ENCODE peak calls at places on chromosome 11, in seven cellular contexts. X is tibial nerve, A is K562, E is HepG2, L is stomach, H is A549, O is transverse colon. C is an unnamed sample.

GRCh38 chr11:124681421-124681820 is 7.7 kb downstream of the SPA17 start:
- DNase-seq in O (no peak), A (no peak), H (no peak), X (no peak), L (no peak), E (no peak), C (no peak)

GRCh38 chr11:57490456-57491248 is 24.9 kb downstream of the SLC43A1 start:
- DNase-seq in E (no peak), X (no peak), A (no peak), O (no peak), H (no peak), L (no peak), C (no peak)

GRCh38 chr11:83292709-83293435 is 6.7 kb upstream of the CCDC90B start:
- DNase-seq in L (no peak), X (no peak), E (peak), H (peak), A (peak), O (no peak), C (peak)

GRCh38 chr11:47388697-47389576 is 10.6 kb upstream of the SPI1 start:
- DNase-seq in X (no peak), L (no peak), E (no peak), H (no peak), O (no peak), A (no peak), C (no peak)

GRCh38 chr11:116148056-116148455 is 624.7 kb downstream of the BUD13 start:
- DNase-seq in H (no peak), E (no peak), L (no peak), O (no peak), X (no peak), A (no peak), C (no peak)

GRCh38 chr11:68844376-68844775 is 2.7 kb upstream of the CPT1A start:
- DNase-seq in A (no peak), E (no peak), L (no peak), H (no peak), X (no peak), O (no peak), C (no peak)

GRCh38 chr11:86089659-86090058 is 20.8 kb upstream of the PICALM start:
- DNase-seq in X (no peak), A (no peak), L (no peak), H (no peak), E (no peak), O (no peak), C (no peak)

GRCh38 chr11:118291453-118291852 is 13.1 kb upstream of the CD3E start:
- DNase-seq in A (no peak), H (no peak), O (no peak), E (no peak), L (no peak), X (no peak), C (no peak)

GRCh38 chr11:46006418-46007070 is 84.1 kb downstream of the LARGE2 start:
- DNase-seq in L (no peak), E (peak), O (no peak), H (peak), A (peak), X (no peak), C (no peak)

GRCh38 chr11:129734654-129735053 is 81.0 kb upstream of the TMEM45B start:
- DNase-seq in L (no peak), E (no peak), O (no peak), X (no peak), A (no peak), H (no peak), C (no peak)

GRCh38 chr11:77819921-77820564 is 479 bp downstream of the RSF1 start:
- DNase-seq in H (peak), E (peak), L (peak), X (no peak), O (peak), A (peak), C (peak)

GRCh38 chr11:68067991-68068390 is 29.2 kb downstream of the TCIRG1 start:
- DNase-seq in X (no peak), H (no peak), A (no peak), L (no peak), O (no peak), E (no peak), C (no peak)

GRCh38 chr11:705646-706438 is at the start of gene EPS8L2:
- DNase-seq in L (peak), A (peak), X (no peak), H (no peak), O (peak), E (no peak), C (peak)

GRCh38 chr11:120168108-120168959 is 30.4 kb upstream of the TRIM29 start:
- DNase-seq in L (no peak), A (no peak), X (no peak), E (no peak), H (no peak), O (no peak), C (no peak)

GRCh38 chr11:58647141-58647699 is 24.8 kb downstream of the CNTF start:
- DNase-seq in L (no peak), A (no peak), E (no peak), X (no peak), O (no peak), H (no peak), C (no peak)

DNA sequence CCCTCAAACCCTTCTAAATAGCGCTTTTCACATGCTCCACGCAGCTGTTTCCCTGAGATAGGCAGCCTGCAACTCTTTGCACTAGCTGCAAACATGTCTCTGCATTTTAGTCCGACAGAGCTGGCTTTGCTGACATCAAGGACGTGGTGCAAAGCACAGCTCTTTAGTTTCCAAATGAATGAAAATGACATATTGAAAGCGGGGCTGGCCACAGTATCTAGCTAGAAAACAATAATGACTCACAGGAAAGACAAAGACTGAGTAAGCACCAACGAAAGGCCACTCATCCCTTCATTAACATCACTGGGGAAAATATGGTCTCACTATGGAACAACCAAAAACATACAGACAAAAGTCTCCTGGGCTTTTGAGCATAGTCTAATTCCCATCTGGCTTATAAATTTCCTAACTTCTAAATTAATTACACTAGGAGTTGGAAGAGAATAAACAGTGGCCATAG is 15.3 kb upstream of the ZC3H12C start:
- DNase-seq in X (no peak), L (no peak), A (no peak), E (peak), O (no peak), H (no peak), C (no peak)
- TF ChIP-seq EP300 in X (no peak), L (no peak), A (no peak), E (no peak), O (no peak), H (no peak), C (no peak)

GRCh38 chr11:5891216-5891800 is 1.7 kb upstream of the OR52E5 start:
- DNase-seq in A (peak), O (no peak), E (no peak), L (no peak), X (no peak), H (peak), C (no peak)
- TF ChIP-seq EP300 in A (no peak), O (no peak), E (no peak), L (no peak), X (no peak), H (no peak), C (no peak)

DNA sequence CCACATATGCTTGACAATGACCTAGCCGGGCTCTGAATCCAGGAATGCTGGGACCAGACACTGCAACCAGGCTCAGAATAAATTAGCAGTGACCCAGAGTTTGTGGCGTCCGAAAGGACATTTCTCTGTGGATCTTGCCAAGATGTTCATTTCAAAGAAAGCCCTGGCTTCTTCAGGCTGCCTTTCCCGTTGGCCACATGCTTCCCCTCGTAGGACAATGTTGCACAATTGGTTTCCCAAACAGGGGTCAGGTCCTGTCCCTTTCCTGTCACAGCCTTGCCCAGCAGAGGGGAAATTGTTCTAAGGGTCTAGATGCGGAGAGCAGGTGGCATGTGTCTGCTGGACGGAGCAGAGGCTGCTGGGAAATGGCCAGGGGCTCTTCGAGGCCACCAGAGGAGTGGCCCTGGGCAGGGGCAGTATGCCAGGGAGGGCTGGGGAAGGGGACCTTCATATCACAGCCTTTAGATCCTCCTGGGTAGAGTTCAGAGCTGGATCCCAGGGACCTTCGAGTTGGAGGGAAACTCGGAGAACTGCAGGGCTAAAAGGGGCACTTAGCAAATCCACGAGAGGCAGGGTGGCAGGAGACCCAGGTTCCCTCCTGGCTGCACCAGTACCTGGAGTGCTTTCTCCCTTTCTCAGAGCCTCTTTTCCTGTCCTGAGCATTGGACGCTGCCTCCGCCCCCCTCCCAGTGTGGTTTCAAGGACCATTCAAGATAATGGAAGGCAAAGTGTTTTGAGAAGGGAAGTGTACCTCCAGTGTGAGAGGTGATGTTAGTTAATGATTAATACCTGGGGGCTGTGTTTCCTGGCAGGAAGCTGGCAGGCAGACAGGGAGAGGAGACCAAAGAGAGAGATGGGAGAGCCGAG is 42.3 kb downstream of the C11orf96 start:
- DNase-seq in H (peak), O (no peak), X (no peak), A (no peak), L (peak), E (peak), C (no peak)
- TF ChIP-seq EP300 in H (no peak), O (peak), X (no peak), A (no peak), L (peak), E (no peak), C (peak)

DNA sequence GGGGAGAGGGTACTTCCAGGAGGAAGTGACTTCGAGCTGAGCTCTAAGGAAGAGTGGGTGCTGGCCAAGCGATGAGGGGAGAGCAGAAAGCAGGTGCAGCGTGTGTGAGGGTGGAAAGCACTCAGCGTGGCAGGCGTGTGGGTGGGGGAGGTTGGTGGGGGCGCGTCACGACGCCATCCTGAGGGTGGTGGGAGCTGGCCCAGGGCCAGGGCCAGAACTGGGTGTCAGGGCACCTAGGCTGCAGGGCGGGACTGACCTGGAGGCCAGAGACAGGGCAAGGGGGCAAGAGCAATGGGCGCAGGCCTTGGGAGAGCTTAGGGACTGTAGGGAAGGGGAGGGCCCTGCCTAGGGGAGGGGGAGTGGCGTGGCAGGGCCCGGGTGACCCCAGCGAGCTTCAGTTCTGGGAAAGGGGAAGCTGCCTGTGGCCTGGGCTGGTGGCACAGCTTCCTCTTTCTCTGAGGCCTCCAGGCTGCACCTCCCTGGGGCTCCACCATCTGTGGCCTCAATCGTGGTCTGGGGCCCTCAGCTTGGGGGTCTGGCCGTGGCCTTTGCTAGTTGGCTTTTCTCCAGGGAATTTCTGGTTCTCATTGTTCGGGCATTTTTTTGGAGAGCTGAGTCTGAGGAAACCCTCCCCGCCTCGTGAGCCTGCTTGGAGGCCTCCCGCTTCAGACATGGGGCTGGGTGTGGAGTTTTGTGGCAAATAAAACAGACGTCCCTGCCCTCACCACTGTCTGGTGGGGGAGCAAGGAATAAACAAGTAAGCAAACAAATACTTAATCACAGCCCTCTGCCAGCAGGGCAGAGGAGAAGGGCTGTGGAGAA is 8.9 kb downstream of the RELT start:
- DNase-seq in X (no peak), O (peak), H (no peak), L (peak), E (no peak), A (no peak), C (no peak)
- TF ChIP-seq EP300 in X (no peak), O (no peak), H (no peak), L (no peak), E (no peak), A (no peak), C (no peak)

C was measured in ovary.